ENCODE peak calls at places on chromosomes 2 and 18, in six cellular contexts. G is amniotic stem cell, O is non-pigmented ciliary epithelial cell, D is HEK293T, S is T-helper 2 cell, H is GM18507. Y is an unnamed sample.

GRCh38 chr18:70380915-70381896 is 92.4 kb downstream of the SOCS6 start:
- DNase-seq in G (no peak), O (no peak), D (no peak), S (no peak), H (no peak), Y (no peak)

GRCh38 chr2:20781656-20782265 is 41.1 kb downstream of the LDAH start:
- DNase-seq in G (no peak), O (peak; percentile 4), D (peak; percentile 15), S (peak; percentile 56), H (peak; percentile 8), Y (peak; percentile 20)

GRCh38 chr2:233867993-233868532 is at the start of gene MSL3B:
- DNase-seq in G (no peak), O (no peak), D (peak; percentile 60), S (peak; percentile 84), H (peak; percentile 76), Y (no peak)

GRCh38 chr2:46036929-46037328 is 260.3 kb upstream of the EPAS1 start:
- DNase-seq in G (peak; percentile 94), O (peak; percentile 75), D (no peak), S (no peak), H (no peak), Y (peak; percentile 75)

GRCh38 chr2:152432765-152433164 is 97.8 kb downstream of the FMNL2 start:
- DNase-seq in G (no peak), O (no peak), D (no peak), S (no peak), H (no peak), Y (no peak)

GRCh38 chr18:9135912-9136314 is 668 bp upstream of the ANKRD12 start:
- DNase-seq in G (no peak), O (no peak), D (peak; percentile 10), S (peak; percentile 74), H (no peak), Y (no peak)

GRCh38 chr18:80095414-80095813 is 13.6 kb upstream of the ADNP2 start:
- DNase-seq in G (no peak), O (no peak), D (no peak), S (no peak), H (no peak), Y (no peak)

GRCh38 chr2:40746150-40746549 is 294.3 kb upstream of the SLC8A1 start:
- DNase-seq in G (no peak), O (no peak), D (no peak), S (peak; percentile 12), H (no peak), Y (no peak)

GRCh38 chr2:26569216-26570082 is 71.7 kb downstream of the CIB4 start:
- DNase-seq in G (no peak), O (no peak), D (no peak), S (no peak), H (no peak), Y (no peak)

GRCh38 chr2:27370816-27371620 is 602 bp downstream of the SNX17 start:
- DNase-seq in G (no peak), O (no peak), D (no peak), S (peak; percentile 49), H (peak; percentile 25), Y (no peak)

GRCh38 chr2:202870431-202871160 is 970 bp downstream of the ICA1L start:
- DNase-seq in G (peak; percentile 5), O (no peak), D (peak; percentile 64), S (peak; percentile 70), H (peak; percentile 52), Y (peak; percentile 9)

GRCh38 chr2:20190862-20191713 is 33.8 kb downstream of the SDC1 start:
- DNase-seq in G (no peak), O (no peak), D (no peak), S (no peak), H (no peak), Y (no peak)